ENCODE peak calls at places on chromosomes 13 and 19, in seven cellular contexts. E is neuronal stem cell, W is transverse colon, N is heart left ventricle, V is breast epithelium, J is Peyer's patch, F is GM23248. O is an unnamed sample. For H3K4me1, the result is how much of the 10 kb centered on the place peaks cover.

GRCh38 chr13:99605417-99606321 is 104.4 kb downstream of the TM9SF2 start:
- DNase-seq in E (peak), W (peak), N (no peak), V (no peak), J (peak), F (peak), O (no peak)

GRCh38 chr19:13208964-13209796 is 59.0 kb downstream of the IER2 start:
- DNase-seq in E (no peak), W (no peak), N (no peak), V (no peak), J (no peak), F (peak), O (no peak)

GRCh38 chr19:30564551-30565011 is 192.4 kb downstream of the ZNF536 start:
- DNase-seq in E (no peak), W (no peak), N (no peak), V (no peak), J (no peak), F (no peak), O (no peak)

GRCh38 chr19:14413765-14414171 is 5.4 kb downstream of the DDX39A start:
- DNase-seq in E (no peak), W (no peak), N (no peak), V (no peak), J (no peak), F (peak), O (no peak)

GRCh38 chr19:41709951-41710645 is 1.7 kb downstream of the CEACAM5 start:
- DNase-seq in E (no peak), W (peak), N (no peak), V (no peak), J (no peak), F (no peak), O (no peak)

GRCh38 chr19:30441011-30441410 is 68.8 kb downstream of the ZNF536 start:
- DNase-seq in E (no peak), W (no peak), N (no peak), V (no peak), J (no peak), F (no peak), O (no peak)

GRCh38 chr19:41995959-41996797 is 2.1 kb upstream of the ATP1A3 start:
- DNase-seq in E (peak), W (no peak), N (no peak), V (no peak), J (no peak), F (peak), O (no peak)

GRCh38 chr19:17611462-17612244 is 56.2 kb downstream of the COLGALT1 start:
- DNase-seq in E (no peak), W (no peak), N (no peak), V (no peak), J (no peak), F (no peak), O (no peak)

GRCh38 chr13:24083722-24084421 is 76.6 kb upstream of the SPATA13 start:
- DNase-seq in E (peak), W (no peak), N (no peak), V (no peak), J (no peak), F (peak), O (no peak)

GRCh38 chr19:46373573-46374359 is 26.9 kb downstream of the PPP5C start:
- DNase-seq in E (peak), W (peak), N (peak), V (peak), J (peak), F (peak), O (no peak)

GRCh38 chr13:94854688-94855087 is 142.3 kb upstream of the SOX21 start:
- DNase-seq in E (no peak), W (no peak), N (no peak), V (no peak), J (no peak), F (no peak), O (no peak)

GRCh38 chr19:3365447-3366103 is 808 bp upstream of the NFIC start:
- DNase-seq in E (no peak), W (peak), N (peak), V (peak), J (no peak), F (peak), O (no peak)

GRCh38 chr19:11234486-11235075 is 4.8 kb upstream of the ANGPTL8 start:
- DNase-seq in E (no peak), W (no peak), N (no peak), V (no peak), J (no peak), F (no peak), O (no peak)

GRCh38 chr19:33535176-33535575 is 13.6 kb upstream of the PEPD start:
- DNase-seq in E (no peak), W (no peak), N (no peak), V (no peak), J (no peak), F (peak), O (no peak)

GRCh38 chr19:30968210-30968609 is 381.0 kb downstream of the TSHZ3 start:
- DNase-seq in E (no peak), W (peak), N (no peak), V (no peak), J (no peak), F (peak), O (no peak)

GRCh38 chr13:110125613-110126272 is 181.2 kb downstream of the COL4A1 start:
- DNase-seq in E (no peak), W (no peak), N (no peak), V (no peak), J (no peak), F (no peak), O (no peak)

DNA sequence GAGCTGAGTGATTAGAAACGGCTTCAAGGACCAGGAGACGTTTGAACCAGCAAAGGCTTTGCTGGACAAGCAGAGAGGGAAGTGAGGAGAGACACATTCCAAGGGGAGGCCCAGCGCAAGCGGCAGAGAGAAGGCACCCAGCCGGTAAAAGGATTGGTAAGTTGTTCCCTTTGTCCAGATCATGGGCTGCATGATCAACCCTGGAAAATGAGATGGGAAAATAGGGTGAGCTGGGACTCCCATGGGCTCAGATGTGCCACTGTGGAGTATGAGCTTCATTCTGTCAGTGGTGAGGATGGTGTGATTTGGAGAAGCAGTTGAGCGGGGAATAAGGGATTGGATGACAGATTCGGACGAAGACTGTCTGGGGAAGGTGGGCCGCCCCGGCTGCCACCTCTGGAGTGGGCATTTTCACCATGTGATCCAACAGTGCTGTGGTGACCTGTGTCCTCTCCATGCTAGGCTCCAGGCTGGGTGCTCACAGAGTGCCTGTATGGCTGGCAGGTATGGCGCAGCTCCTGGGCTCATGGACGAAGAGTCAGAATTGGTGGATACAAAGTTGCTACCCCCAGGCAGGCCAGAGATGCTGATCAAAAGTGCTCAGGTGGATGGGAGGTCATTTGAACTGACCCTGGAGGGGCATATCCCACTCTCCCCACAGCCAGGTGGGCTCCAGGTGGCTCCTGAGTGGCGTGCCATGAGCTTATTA is 111.2 kb upstream of the UQCRFS1 start:
- DNase-seq in E (no peak), W (no peak), N (no peak), V (no peak), J (no peak), F (no peak), O (no peak)
- H3K27ac ChIP-seq in E (no peak), W (no peak), N (no peak), V (no peak), J (no peak), F (no peak), O (no peak)

GRCh38 chr19:48745208-48745995 is 1.3 kb downstream of the IZUMO1 start:
- DNase-seq in E (no peak), W (peak), N (no peak), V (no peak), J (no peak), F (peak), O (no peak)
- H3K4me1 ChIP-seq in E (under half), W (under half), N (under half), V (under half), J (under half), F (under half), O (under half)

GRCh38 chr19:16452321-16452720 is 19.4 kb downstream of the EPS15L1 start:
- DNase-seq in E (no peak), W (no peak), N (no peak), V (no peak), J (no peak), F (no peak), O (no peak)
- H3K27ac ChIP-seq in E (no peak), W (no peak), N (peak), V (no peak), J (no peak), F (no peak), O (no peak)

DNA sequence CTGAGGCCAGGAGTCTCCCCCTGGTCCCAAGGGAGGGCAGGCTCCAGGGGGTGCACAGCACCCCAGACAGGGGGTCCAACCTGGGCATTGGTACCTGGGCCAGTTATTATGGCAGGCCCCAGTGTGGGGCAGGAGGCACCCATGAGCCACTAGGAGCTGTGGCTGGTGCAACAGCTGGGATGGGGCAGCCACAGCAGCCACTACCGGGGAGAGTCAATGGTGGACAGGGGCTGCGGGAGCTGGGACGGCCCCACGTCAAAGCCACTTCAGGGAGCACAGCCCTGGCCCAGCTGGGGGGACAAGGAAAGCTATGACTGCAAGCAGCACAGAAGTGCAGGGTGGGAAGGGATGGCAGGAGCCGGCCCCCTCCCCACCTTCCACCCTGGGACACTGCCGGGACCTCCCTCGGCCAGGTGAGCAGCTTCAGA is 5.6 kb downstream of the C19orf25 start:
- DNase-seq in E (no peak), W (no peak), N (no peak), V (no peak), J (no peak), F (no peak), O (no peak)
- H3K4me1 ChIP-seq in E (under half), W (under half), N (under half), V (under half), J (under half), F (under half), O (under half)

GRCh38 chr19:38429811-38430156 is 3.7 kb upstream of the RYR1 start:
- DNase-seq in E (no peak), W (no peak), N (no peak), V (no peak), J (no peak), F (no peak), O (no peak)
- H3K27ac ChIP-seq in E (no peak), W (no peak), N (no peak), V (no peak), J (no peak), F (no peak), O (no peak)

GRCh38 chr13:112153846-112154245 is 86.9 kb downstream of the SOX1 start:
- DNase-seq in E (no peak), W (no peak), N (no peak), V (peak), J (no peak), F (no peak), O (no peak)
- H3K4me1 ChIP-seq in E (under half), W (under half), N (under half), V (under half), J (under half), F (under half), O (under half)

DNA sequence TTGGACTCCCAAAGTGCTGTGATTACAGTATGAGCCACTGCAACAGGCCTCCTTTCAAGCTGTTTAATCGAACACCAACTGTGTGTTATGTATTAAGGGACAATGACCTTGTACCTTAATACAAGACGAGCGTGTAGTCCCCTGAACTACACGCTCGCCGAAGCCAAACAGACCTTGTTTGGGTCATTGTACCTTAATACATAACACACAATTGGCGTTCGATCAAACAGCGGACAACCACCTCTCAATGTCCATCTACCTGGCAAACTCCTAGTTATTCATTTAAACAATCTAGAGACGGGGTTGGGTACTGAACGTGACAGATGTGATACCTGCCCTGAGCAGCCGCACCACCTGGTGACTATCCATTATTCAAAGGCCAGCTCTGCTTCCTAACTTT is 1.3 kb downstream of the CHERP start:
- DNase-seq in E (no peak), W (no peak), N (no peak), V (no peak), J (no peak), F (no peak), O (no peak)
- H3K27ac ChIP-seq in E (no peak), W (peak), N (no peak), V (peak), J (no peak), F (peak), O (peak)

GRCh38 chr13:83423361-83423760 is 458.9 kb downstream of the SLITRK1 start:
- DNase-seq in E (no peak), W (no peak), N (no peak), V (no peak), J (no peak), F (no peak), O (no peak)
- H3K4me1 ChIP-seq in E (under half), W (under half), N (under half), V (under half), J (under half), F (under half), O (under half)

GRCh38 chr19:35122687-35123551 is 7.3 kb downstream of the FXYD3 start:
- DNase-seq in E (no peak), W (no peak), N (no peak), V (no peak), J (no peak), F (no peak), O (no peak)
- H3K27ac ChIP-seq in E (no peak), W (peak), N (peak), V (peak), J (peak), F (peak), O (no peak)

GRCh38 chr19:6357174-6357573 is 4.2 kb upstream of the CLPP start:
- DNase-seq in E (no peak), W (no peak), N (no peak), V (no peak), J (no peak), F (no peak), O (no peak)
- H3K4me1 ChIP-seq in E (under half), W (under half), N (under half), V (under half), J (under half), F (under half), O (under half)